ENCODE peak calls at places on chromosome 19, in five cellular contexts. One of them, this sample, is unnamed.

GRCh38 chr19:47633996-47634395 is 25.1 kb downstream of the BICRA start:
- DNase-seq in stimulated activated CD4-positive, alpha-beta T cell treated with anti-CD3 and anti-CD28 coated beads, Interleukin-2, amount 100 ng/mL, for 48 hours: no peak
- DNase-seq in tibial nerve: no peak
- DNase-seq in AG09319: no peak
- DNase-seq in activated T-helper 2 cell treated with anti-CD3 and anti-CD28 coated beads, Interferon-gamma antibody, Interleukin-2, Interleukin-4, amounts not matched to agents 10 μg/mL and 5 μg/mL and 100 μg/mL, durations not matched to agents 14 hours and 24 hours and 36 hours: no peak
- DNase-seq in this sample: no peak

GRCh38 chr19:45717983-45718650 is 12.6 kb downstream of the FBXO46 start:
- DNase-seq in activated T-helper 2 cell treated with anti-CD3 and anti-CD28 coated beads, Interferon-gamma antibody, Interleukin-2, Interleukin-4, amounts not matched to agents 10 μg/mL and 5 μg/mL and 100 μg/mL, durations not matched to agents 14 hours and 24 hours and 36 hours: no peak
- DNase-seq in tibial nerve: no peak
- DNase-seq in stimulated activated CD4-positive, alpha-beta T cell treated with anti-CD3 and anti-CD28 coated beads, Interleukin-2, amount 100 ng/mL, for 48 hours: no peak
- DNase-seq in AG09319: no peak
- DNase-seq in this sample: no peak

GRCh38 chr19:44702551-44703176 is 3.7 kb downstream of the CEACAM16 start:
- DNase-seq in tibial nerve: no peak
- DNase-seq in stimulated activated CD4-positive, alpha-beta T cell treated with anti-CD3 and anti-CD28 coated beads, Interleukin-2, amount 100 ng/mL, for 48 hours: no peak
- DNase-seq in activated T-helper 2 cell treated with anti-CD3 and anti-CD28 coated beads, Interferon-gamma antibody, Interleukin-2, Interleukin-4, amounts not matched to agents 10 μg/mL and 5 μg/mL and 100 μg/mL, durations not matched to agents 14 hours and 24 hours and 36 hours: no peak
- DNase-seq in AG09319: no peak
- DNase-seq in this sample: no peak

GRCh38 chr19:57850553-57851017 is 926 bp downstream of the ZNF587 start:
- DNase-seq in stimulated activated CD4-positive, alpha-beta T cell treated with anti-CD3 and anti-CD28 coated beads, Interleukin-2, amount 100 ng/mL, for 48 hours: peak; percentile 5
- DNase-seq in activated T-helper 2 cell treated with anti-CD3 and anti-CD28 coated beads, Interferon-gamma antibody, Interleukin-2, Interleukin-4, amounts not matched to agents 10 μg/mL and 5 μg/mL and 100 μg/mL, durations not matched to agents 14 hours and 24 hours and 36 hours: no peak
- DNase-seq in AG09319: no peak
- DNase-seq in tibial nerve: no peak
- DNase-seq in this sample: no peak

GRCh38 chr19:13668964-13669363 is 95.4 kb upstream of the MRI1 start:
- DNase-seq in AG09319: no peak
- DNase-seq in stimulated activated CD4-positive, alpha-beta T cell treated with anti-CD3 and anti-CD28 coated beads, Interleukin-2, amount 100 ng/mL, for 48 hours: no peak
- DNase-seq in activated T-helper 2 cell treated with anti-CD3 and anti-CD28 coated beads, Interferon-gamma antibody, Interleukin-2, Interleukin-4, amounts not matched to agents 10 μg/mL and 5 μg/mL and 100 μg/mL, durations not matched to agents 14 hours and 24 hours and 36 hours: no peak
- DNase-seq in tibial nerve: no peak
- DNase-seq in this sample: no peak

GRCh38 chr19:3479177-3479818 is 1.0 kb downstream of the SMIM24 start:
- DNase-seq in tibial nerve: no peak
- DNase-seq in AG09319: no peak
- DNase-seq in activated T-helper 2 cell treated with anti-CD3 and anti-CD28 coated beads, Interferon-gamma antibody, Interleukin-2, Interleukin-4, amounts not matched to agents 10 μg/mL and 5 μg/mL and 100 μg/mL, durations not matched to agents 14 hours and 24 hours and 36 hours: peak; percentile 44
- DNase-seq in stimulated activated CD4-positive, alpha-beta T cell treated with anti-CD3 and anti-CD28 coated beads, Interleukin-2, amount 100 ng/mL, for 48 hours: peak; percentile 19
- DNase-seq in this sample: peak; percentile 16

GRCh38 chr19:4969772-4970531 is 1.0 kb downstream of the KDM4B start:
- DNase-seq in stimulated activated CD4-positive, alpha-beta T cell treated with anti-CD3 and anti-CD28 coated beads, Interleukin-2, amount 100 ng/mL, for 48 hours: no peak
- DNase-seq in AG09319: no peak
- DNase-seq in tibial nerve: no peak
- DNase-seq in activated T-helper 2 cell treated with anti-CD3 and anti-CD28 coated beads, Interferon-gamma antibody, Interleukin-2, Interleukin-4, amounts not matched to agents 10 μg/mL and 5 μg/mL and 100 μg/mL, durations not matched to agents 14 hours and 24 hours and 36 hours: peak; percentile 18
- DNase-seq in this sample: peak; percentile 5

GRCh38 chr19:13060964-13061927 is 41.4 kb downstream of the LYL1 start:
- DNase-seq in AG09319: no peak
- DNase-seq in stimulated activated CD4-positive, alpha-beta T cell treated with anti-CD3 and anti-CD28 coated beads, Interleukin-2, amount 100 ng/mL, for 48 hours: peak; percentile 81
- DNase-seq in activated T-helper 2 cell treated with anti-CD3 and anti-CD28 coated beads, Interferon-gamma antibody, Interleukin-2, Interleukin-4, amounts not matched to agents 10 μg/mL and 5 μg/mL and 100 μg/mL, durations not matched to agents 14 hours and 24 hours and 36 hours: peak; percentile 68
- DNase-seq in tibial nerve: peak; percentile 85
- DNase-seq in this sample: peak; percentile 68

GRCh38 chr19:18951721-18952281 is 10.8 kb upstream of the HOMER3 start:
- DNase-seq in activated T-helper 2 cell treated with anti-CD3 and anti-CD28 coated beads, Interferon-gamma antibody, Interleukin-2, Interleukin-4, amounts not matched to agents 10 μg/mL and 5 μg/mL and 100 μg/mL, durations not matched to agents 14 hours and 24 hours and 36 hours: no peak
- DNase-seq in AG09319: peak; percentile 31
- DNase-seq in stimulated activated CD4-positive, alpha-beta T cell treated with anti-CD3 and anti-CD28 coated beads, Interleukin-2, amount 100 ng/mL, for 48 hours: no peak
- DNase-seq in tibial nerve: no peak
- DNase-seq in this sample: no peak

GRCh38 chr19:29667941-29668340 is 2.7 kb downstream of the PLEKHF1 start:
- DNase-seq in tibial nerve: no peak
- DNase-seq in activated T-helper 2 cell treated with anti-CD3 and anti-CD28 coated beads, Interferon-gamma antibody, Interleukin-2, Interleukin-4, amounts not matched to agents 10 μg/mL and 5 μg/mL and 100 μg/mL, durations not matched to agents 14 hours and 24 hours and 36 hours: peak; percentile 56
- DNase-seq in AG09319: no peak
- DNase-seq in stimulated activated CD4-positive, alpha-beta T cell treated with anti-CD3 and anti-CD28 coated beads, Interleukin-2, amount 100 ng/mL, for 48 hours: no peak
- DNase-seq in this sample: peak; percentile 55

GRCh38 chr19:41327499-41328156 is 17.7 kb downstream of the CCDC97 start:
- DNase-seq in AG09319: no peak
- DNase-seq in activated T-helper 2 cell treated with anti-CD3 and anti-CD28 coated beads, Interferon-gamma antibody, Interleukin-2, Interleukin-4, amounts not matched to agents 10 μg/mL and 5 μg/mL and 100 μg/mL, durations not matched to agents 14 hours and 24 hours and 36 hours: peak; percentile 68
- DNase-seq in stimulated activated CD4-positive, alpha-beta T cell treated with anti-CD3 and anti-CD28 coated beads, Interleukin-2, amount 100 ng/mL, for 48 hours: peak; percentile 64
- DNase-seq in tibial nerve: no peak
- DNase-seq in this sample: peak; percentile 67

GRCh38 chr19:10505583-10506229 is 2.5 kb upstream of the KEAP1 start:
- DNase-seq in activated T-helper 2 cell treated with anti-CD3 and anti-CD28 coated beads, Interferon-gamma antibody, Interleukin-2, Interleukin-4, amounts not matched to agents 10 μg/mL and 5 μg/mL and 100 μg/mL, durations not matched to agents 14 hours and 24 hours and 36 hours: peak; percentile 77
- DNase-seq in stimulated activated CD4-positive, alpha-beta T cell treated with anti-CD3 and anti-CD28 coated beads, Interleukin-2, amount 100 ng/mL, for 48 hours: peak; percentile 91
- DNase-seq in tibial nerve: peak; percentile 64
- DNase-seq in AG09319: no peak
- DNase-seq in this sample: peak; percentile 75

GRCh38 chr19:38617764-38618589 is at the start of gene MAP4K1:
- DNase-seq in AG09319: no peak
- DNase-seq in activated T-helper 2 cell treated with anti-CD3 and anti-CD28 coated beads, Interferon-gamma antibody, Interleukin-2, Interleukin-4, amounts not matched to agents 10 μg/mL and 5 μg/mL and 100 μg/mL, durations not matched to agents 14 hours and 24 hours and 36 hours: peak; percentile 75
- DNase-seq in stimulated activated CD4-positive, alpha-beta T cell treated with anti-CD3 and anti-CD28 coated beads, Interleukin-2, amount 100 ng/mL, for 48 hours: peak; percentile 55
- DNase-seq in tibial nerve: no peak
- DNase-seq in this sample: peak; percentile 67

GRCh38 chr19:41457241-41457640 is 14.3 kb downstream of the ERICH4 start:
- DNase-seq in AG09319: no peak
- DNase-seq in activated T-helper 2 cell treated with anti-CD3 and anti-CD28 coated beads, Interferon-gamma antibody, Interleukin-2, Interleukin-4, amounts not matched to agents 10 μg/mL and 5 μg/mL and 100 μg/mL, durations not matched to agents 14 hours and 24 hours and 36 hours: peak; percentile 24
- DNase-seq in tibial nerve: no peak
- DNase-seq in stimulated activated CD4-positive, alpha-beta T cell treated with anti-CD3 and anti-CD28 coated beads, Interleukin-2, amount 100 ng/mL, for 48 hours: no peak
- DNase-seq in this sample: no peak

GRCh38 chr19:19032420-19033175 is 719 bp downstream of the SUGP2 start:
- DNase-seq in activated T-helper 2 cell treated with anti-CD3 and anti-CD28 coated beads, Interferon-gamma antibody, Interleukin-2, Interleukin-4, amounts not matched to agents 10 μg/mL and 5 μg/mL and 100 μg/mL, durations not matched to agents 14 hours and 24 hours and 36 hours: peak; percentile 82
- DNase-seq in stimulated activated CD4-positive, alpha-beta T cell treated with anti-CD3 and anti-CD28 coated beads, Interleukin-2, amount 100 ng/mL, for 48 hours: peak; percentile 69
- DNase-seq in AG09319: peak; percentile 75
- DNase-seq in tibial nerve: peak; percentile 61
- DNase-seq in this sample: peak; percentile 75

GRCh38 chr19:798415-799075 is 1.3 kb downstream of the PTBP1 start:
- DNase-seq in stimulated activated CD4-positive, alpha-beta T cell treated with anti-CD3 and anti-CD28 coated beads, Interleukin-2, amount 100 ng/mL, for 48 hours: no peak
- DNase-seq in activated T-helper 2 cell treated with anti-CD3 and anti-CD28 coated beads, Interferon-gamma antibody, Interleukin-2, Interleukin-4, amounts not matched to agents 10 μg/mL and 5 μg/mL and 100 μg/mL, durations not matched to agents 14 hours and 24 hours and 36 hours: peak; percentile 23
- DNase-seq in tibial nerve: no peak
- DNase-seq in AG09319: no peak
- DNase-seq in this sample: no peak

GRCh38 chr19:8005534-8006256 is at the start of gene ELAVL1:
- DNase-seq in stimulated activated CD4-positive, alpha-beta T cell treated with anti-CD3 and anti-CD28 coated beads, Interleukin-2, amount 100 ng/mL, for 48 hours: peak; percentile 86
- DNase-seq in tibial nerve: peak; percentile 84
- DNase-seq in AG09319: peak; percentile 75
- DNase-seq in activated T-helper 2 cell treated with anti-CD3 and anti-CD28 coated beads, Interferon-gamma antibody, Interleukin-2, Interleukin-4, amounts not matched to agents 10 μg/mL and 5 μg/mL and 100 μg/mL, durations not matched to agents 14 hours and 24 hours and 36 hours: peak; percentile 88
- DNase-seq in this sample: peak; percentile 91

GRCh38 chr19:34837262-34837661 is 64.2 kb upstream of the ZNF599 start:
- DNase-seq in stimulated activated CD4-positive, alpha-beta T cell treated with anti-CD3 and anti-CD28 coated beads, Interleukin-2, amount 100 ng/mL, for 48 hours: no peak
- DNase-seq in AG09319: no peak
- DNase-seq in tibial nerve: no peak
- DNase-seq in activated T-helper 2 cell treated with anti-CD3 and anti-CD28 coated beads, Interferon-gamma antibody, Interleukin-2, Interleukin-4, amounts not matched to agents 10 μg/mL and 5 μg/mL and 100 μg/mL, durations not matched to agents 14 hours and 24 hours and 36 hours: no peak
- DNase-seq in this sample: no peak

GRCh38 chr19:46351241-46352041 is 4.6 kb downstream of the PPP5C start:
- DNase-seq in activated T-helper 2 cell treated with anti-CD3 and anti-CD28 coated beads, Interferon-gamma antibody, Interleukin-2, Interleukin-4, amounts not matched to agents 10 μg/mL and 5 μg/mL and 100 μg/mL, durations not matched to agents 14 hours and 24 hours and 36 hours: no peak
- DNase-seq in stimulated activated CD4-positive, alpha-beta T cell treated with anti-CD3 and anti-CD28 coated beads, Interleukin-2, amount 100 ng/mL, for 48 hours: no peak
- DNase-seq in AG09319: no peak
- DNase-seq in tibial nerve: no peak
- DNase-seq in this sample: no peak

GRCh38 chr19:36152061-36152885 is at the start of gene COX7A1:
- DNase-seq in activated T-helper 2 cell treated with anti-CD3 and anti-CD28 coated beads, Interferon-gamma antibody, Interleukin-2, Interleukin-4, amounts not matched to agents 10 μg/mL and 5 μg/mL and 100 μg/mL, durations not matched to agents 14 hours and 24 hours and 36 hours: no peak
- DNase-seq in stimulated activated CD4-positive, alpha-beta T cell treated with anti-CD3 and anti-CD28 coated beads, Interleukin-2, amount 100 ng/mL, for 48 hours: no peak
- DNase-seq in AG09319: no peak
- DNase-seq in tibial nerve: peak; percentile 53
- DNase-seq in this sample: no peak

GRCh38 chr19:13017306-13018036 is 22.2 kb downstream of the NFIX start:
- DNase-seq in tibial nerve: no peak
- DNase-seq in activated T-helper 2 cell treated with anti-CD3 and anti-CD28 coated beads, Interferon-gamma antibody, Interleukin-2, Interleukin-4, amounts not matched to agents 10 μg/mL and 5 μg/mL and 100 μg/mL, durations not matched to agents 14 hours and 24 hours and 36 hours: no peak
- DNase-seq in stimulated activated CD4-positive, alpha-beta T cell treated with anti-CD3 and anti-CD28 coated beads, Interleukin-2, amount 100 ng/mL, for 48 hours: no peak
- DNase-seq in AG09319: no peak
- DNase-seq in this sample: no peak

GRCh38 chr19:11014403-11014911 is 53.6 kb downstream of the SMARCA4 start:
- DNase-seq in AG09319: no peak
- DNase-seq in tibial nerve: no peak
- DNase-seq in activated T-helper 2 cell treated with anti-CD3 and anti-CD28 coated beads, Interferon-gamma antibody, Interleukin-2, Interleukin-4, amounts not matched to agents 10 μg/mL and 5 μg/mL and 100 μg/mL, durations not matched to agents 14 hours and 24 hours and 36 hours: no peak
- DNase-seq in stimulated activated CD4-positive, alpha-beta T cell treated with anti-CD3 and anti-CD28 coated beads, Interleukin-2, amount 100 ng/mL, for 48 hours: no peak
- DNase-seq in this sample: no peak

GRCh38 chr19:10929402-10929794 is 787 bp downstream of the TIMM29 start:
- DNase-seq in AG09319: no peak
- DNase-seq in activated T-helper 2 cell treated with anti-CD3 and anti-CD28 coated beads, Interferon-gamma antibody, Interleukin-2, Interleukin-4, amounts not matched to agents 10 μg/mL and 5 μg/mL and 100 μg/mL, durations not matched to agents 14 hours and 24 hours and 36 hours: no peak
- DNase-seq in tibial nerve: no peak
- DNase-seq in stimulated activated CD4-positive, alpha-beta T cell treated with anti-CD3 and anti-CD28 coated beads, Interleukin-2, amount 100 ng/mL, for 48 hours: no peak
- DNase-seq in this sample: no peak

GRCh38 chr19:1265611-1266115 is 3.5 kb upstream of the CIRBP start:
- DNase-seq in AG09319: no peak
- DNase-seq in tibial nerve: no peak
- DNase-seq in activated T-helper 2 cell treated with anti-CD3 and anti-CD28 coated beads, Interferon-gamma antibody, Interleukin-2, Interleukin-4, amounts not matched to agents 10 μg/mL and 5 μg/mL and 100 μg/mL, durations not matched to agents 14 hours and 24 hours and 36 hours: no peak
- DNase-seq in stimulated activated CD4-positive, alpha-beta T cell treated with anti-CD3 and anti-CD28 coated beads, Interleukin-2, amount 100 ng/mL, for 48 hours: no peak
- DNase-seq in this sample: no peak

GRCh38 chr19:2552859-2553258 is 76.9 kb downstream of the GADD45B start:
- DNase-seq in stimulated activated CD4-positive, alpha-beta T cell treated with anti-CD3 and anti-CD28 coated beads, Interleukin-2, amount 100 ng/mL, for 48 hours: peak; percentile 33
- DNase-seq in tibial nerve: no peak
- DNase-seq in activated T-helper 2 cell treated with anti-CD3 and anti-CD28 coated beads, Interferon-gamma antibody, Interleukin-2, Interleukin-4, amounts not matched to agents 10 μg/mL and 5 μg/mL and 100 μg/mL, durations not matched to agents 14 hours and 24 hours and 36 hours: peak; percentile 70
- DNase-seq in AG09319: no peak
- DNase-seq in this sample: peak; percentile 69

GRCh38 chr19:10193666-10194499 is 870 bp downstream of the DNMT1 start:
- DNase-seq in stimulated activated CD4-positive, alpha-beta T cell treated with anti-CD3 and anti-CD28 coated beads, Interleukin-2, amount 100 ng/mL, for 48 hours: peak; percentile 43
- DNase-seq in tibial nerve: no peak
- DNase-seq in activated T-helper 2 cell treated with anti-CD3 and anti-CD28 coated beads, Interferon-gamma antibody, Interleukin-2, Interleukin-4, amounts not matched to agents 10 μg/mL and 5 μg/mL and 100 μg/mL, durations not matched to agents 14 hours and 24 hours and 36 hours: no peak
- DNase-seq in AG09319: no peak
- DNase-seq in this sample: no peak

GRCh38 chr19:2512523-2513431 is 36.9 kb downstream of the GADD45B start:
- DNase-seq in tibial nerve: no peak
- DNase-seq in AG09319: no peak
- DNase-seq in activated T-helper 2 cell treated with anti-CD3 and anti-CD28 coated beads, Interferon-gamma antibody, Interleukin-2, Interleukin-4, amounts not matched to agents 10 μg/mL and 5 μg/mL and 100 μg/mL, durations not matched to agents 14 hours and 24 hours and 36 hours: no peak
- DNase-seq in stimulated activated CD4-positive, alpha-beta T cell treated with anti-CD3 and anti-CD28 coated beads, Interleukin-2, amount 100 ng/mL, for 48 hours: no peak
- DNase-seq in this sample: no peak

GRCh38 chr19:53102186-53102585 is 1.0 kb downstream of the ZNF160 start:
- DNase-seq in stimulated activated CD4-positive, alpha-beta T cell treated with anti-CD3 and anti-CD28 coated beads, Interleukin-2, amount 100 ng/mL, for 48 hours: no peak
- DNase-seq in AG09319: no peak
- DNase-seq in activated T-helper 2 cell treated with anti-CD3 and anti-CD28 coated beads, Interferon-gamma antibody, Interleukin-2, Interleukin-4, amounts not matched to agents 10 μg/mL and 5 μg/mL and 100 μg/mL, durations not matched to agents 14 hours and 24 hours and 36 hours: no peak
- DNase-seq in tibial nerve: no peak
- DNase-seq in this sample: no peak

GRCh38 chr19:1116726-1117581 is 13.2 kb downstream of the GPX4 start:
- DNase-seq in AG09319: no peak
- DNase-seq in tibial nerve: no peak
- DNase-seq in stimulated activated CD4-positive, alpha-beta T cell treated with anti-CD3 and anti-CD28 coated beads, Interleukin-2, amount 100 ng/mL, for 48 hours: no peak
- DNase-seq in activated T-helper 2 cell treated with anti-CD3 and anti-CD28 coated beads, Interferon-gamma antibody, Interleukin-2, Interleukin-4, amounts not matched to agents 10 μg/mL and 5 μg/mL and 100 μg/mL, durations not matched to agents 14 hours and 24 hours and 36 hours: no peak
- DNase-seq in this sample: no peak

GRCh38 chr19:53294786-53295441 is 27.4 kb upstream of the VN1R4 start:
- DNase-seq in activated T-helper 2 cell treated with anti-CD3 and anti-CD28 coated beads, Interferon-gamma antibody, Interleukin-2, Interleukin-4, amounts not matched to agents 10 μg/mL and 5 μg/mL and 100 μg/mL, durations not matched to agents 14 hours and 24 hours and 36 hours: no peak
- DNase-seq in tibial nerve: no peak
- DNase-seq in AG09319: no peak
- DNase-seq in stimulated activated CD4-positive, alpha-beta T cell treated with anti-CD3 and anti-CD28 coated beads, Interleukin-2, amount 100 ng/mL, for 48 hours: no peak
- DNase-seq in this sample: no peak

GRCh38 chr19:28049875-28050274 is 1163.1 kb downstream of the UQCRFS1 start:
- DNase-seq in AG09319: no peak
- DNase-seq in activated T-helper 2 cell treated with anti-CD3 and anti-CD28 coated beads, Interferon-gamma antibody, Interleukin-2, Interleukin-4, amounts not matched to agents 10 μg/mL and 5 μg/mL and 100 μg/mL, durations not matched to agents 14 hours and 24 hours and 36 hours: no peak
- DNase-seq in stimulated activated CD4-positive, alpha-beta T cell treated with anti-CD3 and anti-CD28 coated beads, Interleukin-2, amount 100 ng/mL, for 48 hours: no peak
- DNase-seq in tibial nerve: no peak
- DNase-seq in this sample: no peak

GRCh38 chr19:4399871-4400768 is at the start of gene SH3GL1:
- DNase-seq in stimulated activated CD4-positive, alpha-beta T cell treated with anti-CD3 and anti-CD28 coated beads, Interleukin-2, amount 100 ng/mL, for 48 hours: peak; percentile 91
- DNase-seq in activated T-helper 2 cell treated with anti-CD3 and anti-CD28 coated beads, Interferon-gamma antibody, Interleukin-2, Interleukin-4, amounts not matched to agents 10 μg/mL and 5 μg/mL and 100 μg/mL, durations not matched to agents 14 hours and 24 hours and 36 hours: peak; percentile 87
- DNase-seq in tibial nerve: peak; percentile 84
- DNase-seq in AG09319: peak; percentile 79
- DNase-seq in this sample: peak; percentile 88

GRCh38 chr19:8366961-8367326 is 3.0 kb downstream of the ANGPTL4 start:
- DNase-seq in activated T-helper 2 cell treated with anti-CD3 and anti-CD28 coated beads, Interferon-gamma antibody, Interleukin-2, Interleukin-4, amounts not matched to agents 10 μg/mL and 5 μg/mL and 100 μg/mL, durations not matched to agents 14 hours and 24 hours and 36 hours: no peak
- DNase-seq in AG09319: no peak
- DNase-seq in stimulated activated CD4-positive, alpha-beta T cell treated with anti-CD3 and anti-CD28 coated beads, Interleukin-2, amount 100 ng/mL, for 48 hours: no peak
- DNase-seq in tibial nerve: no peak
- DNase-seq in this sample: no peak

GRCh38 chr19:38173324-38174041 is 50.5 kb downstream of the DPF1 start:
- DNase-seq in AG09319: peak; percentile 14
- DNase-seq in tibial nerve: no peak
- DNase-seq in activated T-helper 2 cell treated with anti-CD3 and anti-CD28 coated beads, Interferon-gamma antibody, Interleukin-2, Interleukin-4, amounts not matched to agents 10 μg/mL and 5 μg/mL and 100 μg/mL, durations not matched to agents 14 hours and 24 hours and 36 hours: no peak
- DNase-seq in stimulated activated CD4-positive, alpha-beta T cell treated with anti-CD3 and anti-CD28 coated beads, Interleukin-2, amount 100 ng/mL, for 48 hours: no peak
- DNase-seq in this sample: no peak

GRCh38 chr19:10612515-10613119 is 12.7 kb upstream of the SLC44A2 start:
- DNase-seq in tibial nerve: peak; percentile 65
- DNase-seq in activated T-helper 2 cell treated with anti-CD3 and anti-CD28 coated beads, Interferon-gamma antibody, Interleukin-2, Interleukin-4, amounts not matched to agents 10 μg/mL and 5 μg/mL and 100 μg/mL, durations not matched to agents 14 hours and 24 hours and 36 hours: no peak
- DNase-seq in stimulated activated CD4-positive, alpha-beta T cell treated with anti-CD3 and anti-CD28 coated beads, Interleukin-2, amount 100 ng/mL, for 48 hours: no peak
- DNase-seq in AG09319: no peak
- DNase-seq in this sample: no peak

GRCh38 chr19:30518965-30519606 is 146.9 kb downstream of the ZNF536 start:
- DNase-seq in stimulated activated CD4-positive, alpha-beta T cell treated with anti-CD3 and anti-CD28 coated beads, Interleukin-2, amount 100 ng/mL, for 48 hours: no peak
- DNase-seq in activated T-helper 2 cell treated with anti-CD3 and anti-CD28 coated beads, Interferon-gamma antibody, Interleukin-2, Interleukin-4, amounts not matched to agents 10 μg/mL and 5 μg/mL and 100 μg/mL, durations not matched to agents 14 hours and 24 hours and 36 hours: no peak
- DNase-seq in tibial nerve: no peak
- DNase-seq in AG09319: no peak
- DNase-seq in this sample: no peak

GRCh38 chr19:38679839-38680238 is 32.4 kb downstream of the ACTN4 start:
- DNase-seq in AG09319: no peak
- DNase-seq in stimulated activated CD4-positive, alpha-beta T cell treated with anti-CD3 and anti-CD28 coated beads, Interleukin-2, amount 100 ng/mL, for 48 hours: no peak
- DNase-seq in tibial nerve: no peak
- DNase-seq in activated T-helper 2 cell treated with anti-CD3 and anti-CD28 coated beads, Interferon-gamma antibody, Interleukin-2, Interleukin-4, amounts not matched to agents 10 μg/mL and 5 μg/mL and 100 μg/mL, durations not matched to agents 14 hours and 24 hours and 36 hours: no peak
- DNase-seq in this sample: no peak

GRCh38 chr19:888615-889385 is 4.2 kb downstream of the MED16 start:
- DNase-seq in stimulated activated CD4-positive, alpha-beta T cell treated with anti-CD3 and anti-CD28 coated beads, Interleukin-2, amount 100 ng/mL, for 48 hours: no peak
- DNase-seq in tibial nerve: no peak
- DNase-seq in AG09319: no peak
- DNase-seq in activated T-helper 2 cell treated with anti-CD3 and anti-CD28 coated beads, Interferon-gamma antibody, Interleukin-2, Interleukin-4, amounts not matched to agents 10 μg/mL and 5 μg/mL and 100 μg/mL, durations not matched to agents 14 hours and 24 hours and 36 hours: no peak
- DNase-seq in this sample: no peak

GRCh38 chr19:47280183-47280797 is 5.6 kb downstream of the INAFM1 start:
- DNase-seq in stimulated activated CD4-positive, alpha-beta T cell treated with anti-CD3 and anti-CD28 coated beads, Interleukin-2, amount 100 ng/mL, for 48 hours: peak; percentile 65
- DNase-seq in tibial nerve: no peak
- DNase-seq in activated T-helper 2 cell treated with anti-CD3 and anti-CD28 coated beads, Interferon-gamma antibody, Interleukin-2, Interleukin-4, amounts not matched to agents 10 μg/mL and 5 μg/mL and 100 μg/mL, durations not matched to agents 14 hours and 24 hours and 36 hours: peak; percentile 53
- DNase-seq in AG09319: no peak
- DNase-seq in this sample: peak; percentile 47

GRCh38 chr19:33193864-33194362 is at the start of gene LRP3:
- DNase-seq in stimulated activated CD4-positive, alpha-beta T cell treated with anti-CD3 and anti-CD28 coated beads, Interleukin-2, amount 100 ng/mL, for 48 hours: no peak
- DNase-seq in tibial nerve: no peak
- DNase-seq in AG09319: no peak
- DNase-seq in activated T-helper 2 cell treated with anti-CD3 and anti-CD28 coated beads, Interferon-gamma antibody, Interleukin-2, Interleukin-4, amounts not matched to agents 10 μg/mL and 5 μg/mL and 100 μg/mL, durations not matched to agents 14 hours and 24 hours and 36 hours: no peak
- DNase-seq in this sample: no peak